ENCODE peak calls at places on chromosomes 3 and 15, in four cellular contexts. Q, E, C and S are unnamed samples.

GRCh38 chr3:158802399-158803023 is 657 bp downstream of the MFSD1 start:
- DNase-seq in E (no peak), Q (no peak), C (no peak), S (no peak)

GRCh38 chr15:43531018-43531667 is 13.7 kb downstream of the MAP1A start:
- DNase-seq in C (no peak), E (no peak), Q (no peak), S (no peak)

GRCh38 chr3:88142094-88142624 is 7.6 kb upstream of the C3orf38 start:
- DNase-seq in E (peak), Q (peak), C (peak), S (no peak)

GRCh38 chr15:29612701-29613100 is 209.6 kb downstream of the TJP1 start:
- DNase-seq in E (no peak), C (no peak), Q (peak), S (no peak)

GRCh38 chr15:83323296-83323711 is 38.8 kb upstream of the BNC1 start:
- DNase-seq in C (peak), E (peak), Q (peak), S (no peak)

GRCh38 chr3:160707187-160707789 is 30.3 kb downstream of the ARL14 start:
- DNase-seq in Q (peak), C (peak), E (peak), S (no peak)

GRCh38 chr3:155070932-155071387 is 9.2 kb upstream of the MME start:
- DNase-seq in E (peak), Q (peak), C (peak), S (no peak)

GRCh38 chr15:69143756-69144436 is 16.5 kb upstream of the GLCE start:
- DNase-seq in C (peak), E (no peak), Q (no peak), S (no peak)

GRCh38 chr3:183478501-183478900 is 50.1 kb upstream of the MCF2L2 start:
- DNase-seq in E (no peak), C (no peak), Q (no peak), S (no peak)

GRCh38 chr3:117645561-117646242 is 936.1 kb downstream of the TUSC7 start:
- DNase-seq in Q (no peak), C (no peak), E (no peak), S (no peak)

GRCh38 chr3:174710622-174711021 is 148.5 kb upstream of the NAALADL2 start:
- DNase-seq in C (peak), Q (peak), E (no peak), S (no peak)

GRCh38 chr3:52845691-52846426 is 11.0 kb upstream of the MUSTN1 start:
- DNase-seq in Q (no peak), E (no peak), C (no peak), S (no peak)

GRCh38 chr3:47376393-47376792 is 4.4 kb upstream of the PTPN23 start:
- DNase-seq in Q (no peak), C (no peak), E (no peak), S (no peak)

GRCh38 chr3:52851348-52851747 is 16.5 kb upstream of the MUSTN1 start:
- DNase-seq in C (peak), E (no peak), Q (peak), S (peak)

GRCh38 chr3:54865316-54865715 is 62.5 kb downstream of the LRTM1 start:
- DNase-seq in Q (no peak), E (no peak), C (no peak), S (no peak)

GRCh38 chr15:40282870-40283614 is at the start of gene ANKRD63:
- DNase-seq in C (no peak), E (no peak), Q (no peak), S (peak)